ENCODE peak calls at places on chromosomes 4 and X, in six cellular contexts. T, O, M, Y, P and N are unnamed samples.

GRCh38 chr4:1058198-1058996 is 47.0 kb downstream of the FGFRL1 start:
- DNase-seq in P (peak), Y (no peak), O (no peak), T (no peak), M (no peak), N (no peak)

GRCh38 chrX:63530654-63531053 is 179.5 kb upstream of the SPIN4 start:
- DNase-seq in Y (no peak), O (no peak), P (no peak), T (no peak), M (no peak), N (no peak)

GRCh38 chrX:1506916-1507315 is 30.1 kb downstream of the P2RY8 start:
- DNase-seq in O (no peak), Y (no peak), T (no peak), P (peak), M (no peak), N (no peak)

GRCh38 chr4:173647902-173648301 is 117.9 kb upstream of the HAND2 start:
- DNase-seq in T (no peak), O (no peak), Y (no peak), M (no peak), P (no peak), N (no peak)

GRCh38 chr4:81460115-81460836 is 11.4 kb downstream of the RASGEF1B start:
- DNase-seq in P (no peak), Y (no peak), T (no peak), O (no peak), M (no peak), N (no peak)

GRCh38 chr4:133347409-133347808 is 198.3 kb downstream of the PCDH10 start:
- DNase-seq in Y (no peak), M (no peak), P (no peak), O (no peak), T (no peak), N (no peak)

GRCh38 chrX:15194136-15194535 is 75.7 kb downstream of the ASB9 start:
- DNase-seq in O (no peak), T (no peak), M (no peak), P (no peak), Y (peak), N (no peak)

GRCh38 chrX:15475021-15475420 is 18.1 kb downstream of the PIR start:
- DNase-seq in T (no peak), M (no peak), Y (peak), P (no peak), O (no peak), N (no peak)

GRCh38 chr4:1293981-1294380 is 4.3 kb downstream of the MAEA start:
- DNase-seq in O (no peak), P (peak), Y (no peak), T (peak), M (no peak), N (no peak)

GRCh38 chr4:2818351-2818939 is 25.2 kb upstream of the ADD1 start:
- DNase-seq in M (no peak), T (no peak), O (no peak), Y (no peak), P (no peak), N (no peak)

GRCh38 chrX:121009764-121010163 is 24.2 kb upstream of the CT47A1 start:
- DNase-seq in Y (no peak), O (no peak), P (no peak), M (no peak), T (no peak), N (no peak)

GRCh38 chrX:121011254-121011653 is 25.7 kb upstream of the CT47A1 start:
- DNase-seq in T (no peak), M (no peak), O (no peak), Y (no peak), P (no peak), N (no peak)

GRCh38 chrX:121008920-121009319 is 23.4 kb upstream of the CT47A1 start:
- DNase-seq in T (no peak), M (no peak), P (no peak), Y (peak), O (no peak), N (no peak)

GRCh38 chrX:121013897-121014455 is 28.4 kb upstream of the CT47A1 start:
- DNase-seq in P (no peak), O (no peak), M (no peak), Y (no peak), T (no peak), N (no peak)

GRCh38 chrX:121010218-121010617 is 24.7 kb upstream of the CT47A1 start:
- DNase-seq in P (no peak), T (no peak), M (no peak), O (no peak), Y (peak), N (no peak)
- H3K4me3 ChIP-seq in P (no peak), T (no peak), M (no peak), O (no peak), Y (no peak), N (no peak)

GRCh38 chrX:48574270-48575266 is at the start of gene RBM3:
- DNase-seq in P (peak), O (peak), Y (peak), M (peak), T (peak), N (peak)
- TF ChIP-seq CTCF in P (no peak), O (peak), Y (peak), M (peak), T (peak), N (peak)

DNA sequence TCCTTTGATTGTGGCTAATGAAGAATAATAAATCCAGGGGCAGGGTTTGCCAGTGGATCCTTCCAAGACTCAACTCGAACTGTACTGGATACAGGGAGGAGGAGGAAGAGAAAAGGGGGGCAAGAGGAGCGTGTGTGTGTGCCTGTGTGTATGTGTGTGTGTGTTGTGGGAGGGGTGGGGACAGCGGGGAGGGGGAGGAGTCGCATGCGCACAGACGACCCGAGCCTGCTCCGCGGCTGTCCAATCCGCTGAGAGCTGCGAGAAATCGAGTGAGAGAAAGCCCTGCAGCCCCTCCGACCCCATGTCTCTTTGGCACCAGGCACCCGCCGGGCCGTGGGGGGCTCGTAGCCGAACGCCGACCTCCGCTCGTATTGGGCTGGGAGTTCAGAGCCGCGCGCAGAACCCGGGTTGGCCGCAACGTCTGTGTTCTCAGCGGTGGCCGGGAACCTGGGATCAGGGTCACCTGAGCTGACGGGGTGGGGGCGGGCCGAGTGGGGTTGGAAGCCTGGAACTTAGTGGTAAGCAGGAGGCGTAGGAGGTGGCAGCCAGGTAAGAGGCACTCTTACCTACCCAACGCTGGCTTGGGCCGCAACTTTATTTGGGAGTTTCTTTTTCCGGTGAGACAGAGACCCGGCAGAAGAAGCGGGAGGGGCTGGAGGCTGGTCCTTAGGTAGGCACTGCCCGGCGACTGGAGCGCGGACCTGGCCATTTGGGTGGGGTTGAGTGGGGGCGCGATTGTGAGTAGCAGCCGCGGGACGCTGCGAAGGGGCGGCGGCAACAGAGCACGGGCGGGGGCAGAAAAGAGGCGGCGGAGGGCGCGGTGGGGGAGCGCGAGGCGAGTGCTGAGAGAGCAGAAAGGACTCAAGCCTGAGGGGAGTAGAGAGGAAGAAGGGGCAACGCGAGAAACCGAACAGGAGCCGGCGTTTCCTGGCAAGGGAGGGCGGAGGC is 566 bp upstream of the POU4F2 start:
- DNase-seq in T (no peak), O (no peak), Y (no peak), M (no peak), P (no peak), N (no peak)
- H3K4me3 ChIP-seq in T (no peak), O (peak), Y (no peak), M (peak), P (peak), N (no peak)

DNA sequence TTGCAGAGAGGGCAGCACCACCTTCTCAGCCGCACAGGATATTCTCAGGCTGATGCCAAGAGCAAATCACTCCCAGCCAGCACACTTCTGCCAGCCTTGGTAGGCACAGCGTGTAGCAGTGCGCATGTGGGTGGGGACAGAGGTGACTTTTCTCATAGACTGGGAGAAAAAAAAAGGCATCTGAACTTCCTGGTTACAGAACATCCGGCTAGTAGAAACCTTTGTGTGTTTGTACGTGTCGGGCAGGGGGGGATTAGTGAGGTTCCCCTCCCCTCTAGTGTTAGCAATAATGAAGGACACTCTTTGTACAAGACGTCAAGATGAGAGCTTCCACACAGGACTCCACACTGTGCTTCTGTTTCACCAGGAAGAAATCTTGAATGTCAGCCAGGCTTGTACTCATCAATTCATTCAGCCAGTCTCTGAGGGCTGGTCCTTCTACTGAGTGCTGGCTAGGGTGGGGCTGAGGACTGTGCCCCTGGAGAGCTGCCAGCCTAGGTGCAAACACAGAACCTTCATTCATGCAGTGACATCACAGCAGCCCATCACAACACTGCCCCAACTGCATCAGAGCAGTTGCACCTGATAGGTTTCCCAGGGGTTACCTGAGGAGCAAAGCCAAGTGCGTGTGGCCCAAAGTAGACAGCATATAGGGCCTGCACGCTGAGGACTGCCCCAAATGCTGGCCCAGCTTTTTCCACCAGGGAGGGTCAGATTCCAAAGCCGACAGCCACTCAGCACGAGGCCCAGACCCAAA is 34.7 kb downstream of the SLC25A5 start:
- DNase-seq in T (no peak), P (no peak), M (no peak), Y (peak), O (no peak), N (peak)
- TF ChIP-seq CTCF in T (no peak), P (no peak), M (no peak), Y (no peak), O (no peak), N (no peak)

GRCh38 chr4:40523581-40523980 is 106.1 kb downstream of the RBM47 start:
- DNase-seq in Y (no peak), O (no peak), P (no peak), M (no peak), T (no peak), N (no peak)

GRCh38 chr4:40524642-40525041 is 105.0 kb downstream of the RBM47 start:
- DNase-seq in P (no peak), Y (peak), T (peak), O (peak), M (no peak), N (no peak)

GRCh38 chr4:40526741-40527140 is 102.9 kb downstream of the RBM47 start:
- DNase-seq in O (no peak), T (no peak), M (no peak), P (no peak), Y (no peak), N (no peak)

GRCh38 chr4:40521957-40522356 is 107.7 kb downstream of the RBM47 start:
- DNase-seq in Y (no peak), O (no peak), T (no peak), M (no peak), P (no peak), N (no peak)

GRCh38 chr4:40525811-40526598 is 103.7 kb downstream of the RBM47 start:
- DNase-seq in M (no peak), Y (peak), T (peak), P (no peak), O (peak), N (no peak)
- H3K4me3 ChIP-seq in M (no peak), Y (no peak), T (no peak), P (no peak), O (no peak), N (no peak)

GRCh38 chrX:7168366-7168765 is 20.4 kb upstream of the PUDP start:
- DNase-seq in Y (no peak), T (no peak), P (no peak), M (no peak), O (no peak), N (no peak)

GRCh38 chrX:7169627-7170026 is 21.7 kb upstream of the PUDP start:
- DNase-seq in P (no peak), T (no peak), O (no peak), M (no peak), Y (no peak), N (no peak)

GRCh38 chrX:7170903-7171302 is 22.9 kb upstream of the PUDP start:
- DNase-seq in O (no peak), Y (peak), P (no peak), T (no peak), M (no peak), N (peak)
- TF ChIP-seq CTCF in O (peak), Y (peak), P (no peak), T (no peak), M (no peak), N (peak)

DNA sequence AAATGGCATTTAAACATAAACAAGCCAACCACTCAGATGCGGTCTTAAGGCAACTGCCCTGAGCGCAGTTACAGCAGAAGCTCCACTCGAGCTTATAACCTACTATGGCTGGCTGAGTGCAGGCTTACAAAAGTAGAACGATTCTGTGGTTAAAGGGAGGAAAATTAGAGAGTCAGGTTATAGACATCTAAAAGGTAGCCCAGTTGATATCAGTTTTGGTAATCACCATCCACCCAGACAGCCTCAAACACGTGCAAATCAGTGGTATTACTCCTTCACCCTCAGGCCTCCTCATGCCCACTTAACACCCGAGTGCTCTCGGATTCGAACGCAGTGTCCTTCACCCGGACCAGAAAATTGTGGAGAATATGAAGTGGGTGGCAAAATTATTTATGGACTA is 3.1 kb downstream of the LEF1 start:
- DNase-seq in M (no peak), T (no peak), Y (no peak), P (no peak), O (no peak), N (peak)
- H3K4me3 ChIP-seq in M (peak), T (no peak), Y (no peak), P (peak), O (no peak), N (peak)

GRCh38 chr4:91116861-91117260 is 989.7 kb downstream of the CCSER1 start:
- DNase-seq in O (no peak), Y (peak), P (no peak), M (no peak), T (no peak), N (peak)
- TF ChIP-seq CTCF in O (no peak), Y (no peak), P (no peak), M (no peak), T (no peak), N (no peak)